ENCODE peak calls at places on chromosomes 4 and X, in ten cellular contexts. F, N, J, V, A, Y, D, Q, O and T are unnamed samples.

GRCh38 chrX:54530358-54530900 is 410 bp downstream of the GNL3L start:
- DNase-seq in A (no peak), F (no peak), N (no peak), Q (no peak), Y (no peak), O (no peak), J (no peak), V (peak; percentile 21), D (peak; percentile 4), T (no peak)

GRCh38 chr4:116520886-116521285 is 564.5 kb downstream of the TRAM1L1 start:
- DNase-seq in F (no peak), N (no peak), A (no peak), O (no peak), D (no peak), Q (no peak), V (no peak), Y (no peak), J (no peak), T (no peak)

GRCh38 chr4:101593666-101594065 is 196.9 kb upstream of the BANK1 start:
- DNase-seq in J (no peak), D (no peak), N (no peak), Q (no peak), V (no peak), Y (no peak), F (no peak), A (no peak), O (no peak), T (no peak)

GRCh38 chr4:151712777-151713176 is 48.0 kb downstream of the GATB start:
- DNase-seq in V (no peak), F (no peak), O (no peak), Q (no peak), D (no peak), A (no peak), Y (no peak), J (no peak), N (no peak), T (no peak)

GRCh38 chr4:107666134-107666533 is 53.9 kb downstream of the PAPSS1 start:
- DNase-seq in V (peak; percentile 8), O (no peak), Y (no peak), A (no peak), N (no peak), Q (no peak), J (no peak), D (no peak), F (no peak), T (no peak)

GRCh38 chrX:124239911-124240310 is 92.5 kb upstream of the TEX13D start:
- DNase-seq in O (no peak), F (no peak), Q (no peak), Y (no peak), J (no peak), D (no peak), A (no peak), N (no peak), V (no peak), T (no peak)

GRCh38 chr4:142347241-142347640 is 498.9 kb downstream of the INPP4B start:
- DNase-seq in A (no peak), Q (no peak), Y (no peak), N (no peak), V (no peak), F (no peak), O (no peak), D (no peak), J (no peak), T (no peak)

GRCh38 chr4:125085-125820 is 952 bp downstream of the ZNF718 start:
- DNase-seq in J (peak; percentile 18), A (no peak), N (peak; percentile 47), Y (peak; percentile 59), F (peak; percentile 22), D (no peak), V (peak; percentile 44), Q (peak; percentile 66), O (peak; percentile 50), T (peak; percentile 36)

GRCh38 chr4:78057600-78058560 is 757 bp downstream of the FRAS1 start:
- DNase-seq in A (peak; percentile 7), F (peak; percentile 33), V (peak; percentile 48), J (peak; percentile 54), N (peak; percentile 34), Q (peak; percentile 35), Y (peak; percentile 66), D (peak; percentile 52), O (peak; percentile 68), T (peak; percentile 61)

GRCh38 chrX:150773117-150773516 is 79.9 kb downstream of the MTMR1 start:
- DNase-seq in O (no peak), Y (no peak), J (no peak), V (no peak), A (no peak), F (no peak), D (no peak), N (no peak), Q (no peak), T (no peak)

GRCh38 chr4:77310931-77311330 is 153.9 kb downstream of the CCNG2 start:
- DNase-seq in Y (no peak), V (no peak), D (no peak), J (no peak), O (no peak), A (no peak), N (no peak), F (no peak), Q (no peak), T (no peak)

GRCh38 chr4:163544407-163545038 is 50.0 kb downstream of the TMA16 start:
- DNase-seq in V (peak; percentile 76), Y (peak; percentile 62), F (peak; percentile 51), Q (peak; percentile 72), J (no peak), N (peak; percentile 54), O (peak; percentile 63), D (peak; percentile 46), A (peak; percentile 41), T (peak; percentile 25)

GRCh38 chrX:77436682-77437081 is 10.5 kb upstream of the FGF16 start:
- DNase-seq in O (no peak), Q (no peak), V (peak; percentile 2), A (no peak), N (no peak), D (no peak), J (no peak), Y (no peak), F (no peak), T (no peak)

GRCh38 chr4:40316782-40317635 is 18.1 kb upstream of the CHRNA9 start:
- DNase-seq in N (peak; percentile 59), J (peak; percentile 28), Y (no peak), A (peak; percentile 78), O (no peak), D (peak; percentile 42), F (peak; percentile 70), Q (peak; percentile 61), V (peak; percentile 86), T (peak; percentile 34)

GRCh38 chrX:3518870-3519269 is 172.4 kb upstream of the MXRA5 start:
- DNase-seq in J (no peak), D (no peak), A (no peak), Y (peak; percentile 80), Q (peak; percentile 10), F (peak; percentile 13), N (peak; percentile 25), V (no peak), O (peak; percentile 53), T (no peak)

DNA sequence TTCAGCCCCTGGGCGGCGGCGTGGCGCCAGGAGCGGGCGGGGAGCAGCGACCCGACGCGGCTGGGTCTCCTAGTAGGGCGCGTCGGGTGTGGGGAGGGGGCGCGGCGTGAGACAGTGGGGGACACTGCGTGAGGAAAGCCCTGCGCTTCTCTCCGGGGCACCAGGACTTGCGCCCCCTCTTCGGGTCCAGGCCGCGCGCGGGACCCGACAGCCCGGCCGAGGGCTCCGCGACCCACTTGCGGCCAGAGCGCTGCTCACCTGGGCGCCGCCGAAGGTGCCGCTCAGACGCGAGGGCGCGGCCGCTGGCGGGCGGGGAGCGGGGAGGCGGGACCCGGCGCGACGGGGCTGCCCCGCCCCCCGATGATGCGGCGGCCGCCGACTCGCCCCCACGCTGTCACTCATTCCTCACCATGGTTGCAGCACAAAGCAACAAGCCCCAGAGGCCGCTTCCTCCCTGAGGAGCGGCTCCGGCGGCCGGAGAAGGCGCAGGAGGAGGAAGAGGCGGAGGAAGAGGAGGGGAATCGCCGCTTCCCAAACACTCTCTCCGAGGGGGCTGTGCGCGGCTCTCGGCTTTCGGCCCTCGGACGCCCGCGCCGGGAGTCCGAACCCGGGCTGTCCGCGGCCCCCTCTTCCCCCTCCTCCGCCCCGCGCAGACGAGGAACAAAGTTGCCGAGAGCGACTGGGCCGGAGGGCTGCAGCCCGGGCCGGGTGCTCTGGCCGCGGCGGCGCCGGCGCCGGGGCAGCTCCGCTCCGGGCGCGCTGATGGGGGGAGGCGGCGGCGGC is at the start of gene RAPGEF2:
- DNase-seq in F (peak; percentile 93), J (peak; percentile 94), A (peak; percentile 88), V (peak; percentile 88), O (peak; percentile 94), N (peak; percentile 93), Y (peak; percentile 90), D (peak; percentile 82), Q (peak; percentile 92), T (peak; percentile 95)
- H3K4me1 ChIP-seq in F (peaks cover 9% of the 10 kb centered on the region), J (peaks cover 4% of the 10 kb centered on the region), A (peaks cover 20% of the 10 kb centered on the region), V (peaks cover 21% of the 10 kb centered on the region), O (peaks cover 29% of the 10 kb centered on the region), N (peaks cover 27% of the 10 kb centered on the region), Y (peaks cover 38% of the 10 kb centered on the region), D (peaks cover 17% of the 10 kb centered on the region), Q (peaks cover 22% of the 10 kb centered on the region), T (no peaks in the 10 kb centered on the region)

GRCh38 chr4:7805533-7806079 is 134.1 kb downstream of the AFAP1 start:
- DNase-seq in A (no peak), N (peak; percentile 93), Q (no peak), O (no peak), V (no peak), F (no peak), Y (peak; percentile 79), D (no peak), J (peak; percentile 88), T (peak; percentile 95)
- H3K4me1 ChIP-seq in A (no peaks in the 10 kb centered on the region), N (peaks cover 40% of the 10 kb centered on the region), Q (peaks cover 10% of the 10 kb centered on the region), O (peaks cover 34% of the 10 kb centered on the region), V (no peaks in the 10 kb centered on the region), F (peaks cover 11% of the 10 kb centered on the region), Y (peaks cover 51% of the 10 kb centered on the region), D (peaks cover 28% of the 10 kb centered on the region), J (peaks cover 22% of the 10 kb centered on the region), T (peaks cover 13% of the 10 kb centered on the region)

DNA sequence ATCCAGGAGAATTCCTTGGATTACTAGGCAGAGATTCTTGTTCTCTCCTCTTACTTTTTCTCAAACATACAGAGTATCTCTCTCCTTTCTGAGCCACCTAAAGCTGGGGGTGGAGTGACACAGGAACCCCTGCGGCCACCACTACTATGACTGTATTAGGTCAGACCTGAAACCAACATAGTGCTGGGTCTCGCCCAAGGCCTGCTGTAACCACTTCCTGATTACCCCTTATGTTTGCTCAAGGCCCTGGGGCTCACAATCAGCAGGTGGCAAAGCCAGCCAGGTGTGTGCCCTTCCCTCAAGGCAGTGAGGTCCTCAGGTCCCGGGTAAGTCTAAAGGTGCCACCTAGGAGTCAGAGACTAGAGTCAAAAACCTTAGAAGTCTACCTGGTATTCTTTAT is 166.4 kb downstream of the PARM1 start:
- DNase-seq in Y (no peak), V (peak; percentile 18), D (no peak), O (no peak), F (no peak), A (no peak), Q (peak; percentile 70), N (peak; percentile 59), J (peak; percentile 17), T (no peak)
- H3K4me1 ChIP-seq in Y (no peaks in the 10 kb centered on the region), V (no peaks in the 10 kb centered on the region), D (no peaks in the 10 kb centered on the region), O (no peaks in the 10 kb centered on the region), F (no peaks in the 10 kb centered on the region), A (no peaks in the 10 kb centered on the region), Q (peaks cover 6% of the 10 kb centered on the region), N (no peaks in the 10 kb centered on the region), J (no peaks in the 10 kb centered on the region), T (no peaks in the 10 kb centered on the region)

DNA sequence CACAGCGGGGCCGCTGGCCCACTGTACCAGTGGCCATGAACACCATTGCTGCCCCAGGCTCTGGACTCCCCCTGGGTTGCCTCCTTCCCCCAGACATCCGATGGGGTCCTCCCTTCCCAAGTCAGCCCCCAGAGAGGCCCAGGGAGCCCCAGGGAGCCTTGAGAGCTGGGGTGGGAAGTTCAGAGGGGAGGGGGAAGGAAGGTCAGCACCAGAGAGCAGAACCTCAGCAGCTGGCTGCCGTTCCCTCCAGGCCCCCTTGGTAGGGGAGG is 464 bp upstream of the ARHGAP4 start:
- DNase-seq in J (no peak), Q (no peak), O (no peak), N (no peak), V (no peak), Y (no peak), A (no peak), F (no peak), D (no peak), T (no peak)
- H3K4me1 ChIP-seq in J (no peaks in the 10 kb centered on the region), Q (peaks cover 10% of the 10 kb centered on the region), O (peaks cover 36% of the 10 kb centered on the region), N (peaks cover 56% of the 10 kb centered on the region), V (peaks cover 44% of the 10 kb centered on the region), Y (peaks cover 57% of the 10 kb centered on the region), A (peaks cover 22% of the 10 kb centered on the region), F (peaks cover 12% of the 10 kb centered on the region), D (peaks cover 3% of the 10 kb centered on the region), T (no peaks in the 10 kb centered on the region)